ENCODE peak calls at places on chromosomes 3 and 15, in nine cellular contexts. K, W, P, X, O, Q, T, J and M are unnamed samples.

GRCh38 chr15:58649175-58649574 is 100.3 kb downstream of the ADAM10 start:
- DNase-seq in K (no peak), J (no peak), W (no peak), T (no peak), Q (no peak), O (no peak), X (no peak), P (no peak), M (no peak)

GRCh38 chr15:66400351-66400774 is 13.7 kb downstream of the MAP2K1 start:
- DNase-seq in P (no peak), O (no peak), W (no peak), K (no peak), J (no peak), T (no peak), Q (no peak), X (peak; percentile 60), M (no peak)

GRCh38 chr15:79474252-79474651 is 42.1 kb downstream of the MINAR1 start:
- DNase-seq in X (peak; percentile 31), J (no peak), T (no peak), Q (no peak), W (no peak), K (no peak), P (no peak), O (no peak), M (no peak)

GRCh38 chr3:41318520-41318919 is 119.2 kb downstream of the CTNNB1 start:
- DNase-seq in J (no peak), Q (no peak), T (no peak), O (no peak), W (peak; percentile 55), P (peak; percentile 48), K (no peak), X (peak; percentile 24), M (no peak)

GRCh38 chr3:46860381-46861292 is 2.6 kb downstream of the MYL3 start:
- DNase-seq in J (no peak), P (peak; percentile 68), Q (peak; percentile 34), T (peak; percentile 64), W (peak; percentile 39), K (peak; percentile 15), O (no peak), X (no peak), M (peak; percentile 70)

GRCh38 chr3:151766454-151766853 is 32.7 kb downstream of the AADACL2 start:
- DNase-seq in J (no peak), X (peak; percentile 22), O (no peak), Q (peak; percentile 98), T (no peak), K (no peak), W (no peak), P (no peak), M (no peak)

GRCh38 chr3:25540187-25540765 is 112.2 kb downstream of the RARB start:
- DNase-seq in W (no peak), T (no peak), X (no peak), O (no peak), K (no peak), Q (no peak), P (no peak), J (no peak), M (no peak)

GRCh38 chr15:92907880-92908279 is 7.8 kb downstream of the CHD2 start:
- DNase-seq in T (no peak), J (no peak), W (no peak), P (peak; percentile 29), X (peak; percentile 90), Q (peak; percentile 78), O (no peak), K (no peak), M (no peak)

GRCh38 chr15:70344666-70345065 is 246.9 kb upstream of the TLE3 start:
- DNase-seq in P (no peak), W (no peak), J (no peak), Q (no peak), K (no peak), O (no peak), T (peak; percentile 32), X (no peak), M (no peak)

GRCh38 chr3:13881536-13882410 is 1.9 kb upstream of the WNT7A start:
- DNase-seq in T (no peak), W (no peak), J (no peak), Q (no peak), P (no peak), X (no peak), O (no peak), K (no peak), M (no peak)

GRCh38 chr3:13879102-13879945 is 547 bp downstream of the WNT7A start:
- DNase-seq in P (peak; percentile 58), O (no peak), X (no peak), T (peak; percentile 33), K (no peak), J (peak; percentile 45), W (no peak), Q (no peak), M (peak; percentile 26)

GRCh38 chr3:13878711-13879101 is 1.2 kb downstream of the WNT7A start:
- DNase-seq in T (peak; percentile 26), W (no peak), X (no peak), J (no peak), K (no peak), Q (no peak), P (peak; percentile 49), O (no peak), M (no peak)

GRCh38 chr3:13880811-13881156 is 913 bp upstream of the WNT7A start:
- DNase-seq in X (no peak), K (no peak), T (no peak), Q (no peak), W (no peak), J (no peak), P (no peak), O (no peak), M (no peak)

DNA sequence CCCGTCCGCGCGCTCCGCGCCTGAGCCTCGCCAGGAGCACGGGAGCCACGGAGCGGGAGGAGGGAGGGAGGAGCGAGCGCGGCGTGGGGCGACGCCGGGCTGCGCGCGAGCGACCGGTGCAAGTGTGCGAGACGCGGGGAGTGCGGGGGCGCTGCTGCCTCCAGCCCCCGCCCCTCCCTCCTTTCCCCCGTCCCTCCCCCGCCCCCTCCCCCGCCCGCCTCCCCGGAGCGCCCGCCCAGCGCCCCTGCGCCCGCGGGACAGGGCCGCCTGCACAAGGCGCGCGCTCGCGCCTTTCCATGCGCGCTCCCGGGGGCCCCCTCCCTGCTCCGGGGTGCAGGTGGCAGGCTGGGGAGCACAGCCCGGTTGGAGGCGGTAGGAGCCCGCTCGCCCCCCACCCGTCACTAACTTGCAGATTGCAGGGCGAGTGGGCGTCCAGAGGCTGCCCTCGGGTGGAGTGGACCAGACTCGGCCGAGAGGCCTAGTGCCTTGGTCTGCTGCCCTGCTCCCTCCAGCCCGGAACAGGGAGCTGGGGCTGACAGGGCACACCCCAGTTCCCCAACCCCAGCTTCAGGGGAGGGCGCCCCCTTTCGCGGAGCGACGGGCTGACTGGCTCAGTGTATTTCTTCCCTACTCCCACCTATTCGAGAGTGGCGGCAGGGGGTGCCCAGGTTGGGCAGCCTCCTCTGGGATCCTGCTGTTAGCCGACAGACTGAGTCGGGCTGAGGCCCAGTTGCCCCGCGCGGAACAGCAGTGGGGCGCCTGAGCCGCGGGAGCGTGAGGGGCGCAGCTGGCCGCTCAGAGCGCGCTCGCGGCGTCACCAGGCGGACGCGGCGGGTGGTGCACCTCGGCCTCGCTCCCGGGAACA is at the start of gene WNT7A:
- DNase-seq in J (peak; percentile 75), T (peak; percentile 74), K (no peak), P (peak; percentile 78), W (no peak), Q (peak; percentile 41), O (peak; percentile 59), X (no peak), M (peak; percentile 80)
- TF ChIP-seq CTCF in J (peak; percentile 51), T (peak; percentile 56), K (no peak), P (peak; percentile 95), W (peak; percentile 41), Q (peak; percentile 80), O (peak; percentile 84), X (peak; percentile 22), M (peak; percentile 74)

GRCh38 chr3:17302774-17303173 is 418.0 kb downstream of the PLCL2 start:
- DNase-seq in P (no peak), Q (no peak), X (peak; percentile 28), W (no peak), O (no peak), K (no peak), T (no peak), J (no peak), M (no peak)

GRCh38 chr3:17307889-17308288 is 423.1 kb downstream of the PLCL2 start:
- DNase-seq in T (no peak), X (no peak), K (no peak), P (no peak), W (no peak), O (no peak), Q (no peak), J (no peak), M (no peak)

GRCh38 chr3:17304969-17305368 is 420.2 kb downstream of the PLCL2 start:
- DNase-seq in T (no peak), P (no peak), X (no peak), K (no peak), W (no peak), J (no peak), Q (no peak), O (no peak), M (no peak)

GRCh38 chr3:17310983-17311382 is 426.2 kb downstream of the PLCL2 start:
- DNase-seq in X (no peak), P (no peak), O (no peak), Q (no peak), T (no peak), J (no peak), K (no peak), W (no peak), M (no peak)

DNA sequence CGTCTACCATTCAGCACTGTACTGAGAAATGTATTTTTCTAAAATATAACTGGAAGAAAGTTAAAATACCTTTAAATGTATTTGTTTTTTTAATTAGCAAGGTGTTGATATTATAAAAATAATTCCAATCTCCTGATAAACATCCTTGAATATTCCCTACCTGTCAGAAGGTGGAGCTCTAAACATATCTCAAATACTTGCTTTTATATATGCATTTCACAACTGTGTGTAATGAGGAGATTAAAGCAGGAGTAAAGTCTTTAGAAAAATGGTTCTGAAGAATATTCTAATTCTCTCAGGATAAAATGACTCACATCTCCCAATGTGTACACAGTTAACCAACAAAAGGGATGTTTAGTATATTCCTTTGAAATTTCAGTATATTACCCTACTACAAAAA is 422.7 kb downstream of the PLCL2 start:
- DNase-seq in W (no peak), T (no peak), J (no peak), Q (peak; percentile 12), P (no peak), K (no peak), X (no peak), O (no peak), M (no peak)
- TF ChIP-seq CTCF in W (peak; percentile 28), T (no peak), J (no peak), Q (peak; percentile 46), P (no peak), K (no peak), X (no peak), O (no peak), M (no peak)

DNA sequence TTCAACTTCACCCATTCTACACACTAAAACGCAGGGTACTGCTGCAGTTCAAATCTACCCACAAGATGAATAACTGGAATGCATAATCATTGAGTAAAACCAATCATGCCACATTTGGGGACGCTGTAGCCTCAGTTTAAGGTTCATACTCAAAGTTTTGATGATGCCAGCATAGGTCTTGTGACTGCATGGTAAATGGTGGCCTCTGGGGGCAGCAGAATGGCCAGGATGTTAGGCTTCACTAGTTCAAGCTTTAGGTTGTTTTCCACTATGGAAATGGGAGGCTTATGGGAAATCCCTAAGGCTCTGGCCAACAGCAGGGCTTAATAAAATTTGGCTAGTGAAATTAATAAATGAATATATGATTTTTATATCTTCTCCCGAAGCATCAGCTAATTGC is 104.3 kb upstream of the TSC22D2 start:
- DNase-seq in T (no peak), K (no peak), Q (peak; percentile 77), J (no peak), X (no peak), O (no peak), P (peak; percentile 57), W (no peak), M (peak; percentile 11)
- TF ChIP-seq CTCF in T (peak; percentile 26), K (no peak), Q (peak; percentile 57), J (peak; percentile 24), X (no peak), O (peak; percentile 40), P (peak; percentile 50), W (peak; percentile 48), M (peak; percentile 40)

GRCh38 chr3:44624696-44625528 is at the start of gene ZNF197:
- DNase-seq in W (peak; percentile 82), O (peak; percentile 69), K (peak; percentile 51), X (peak; percentile 90), P (peak; percentile 80), J (peak; percentile 77), Q (peak; percentile 88), T (peak; percentile 94), M (peak; percentile 70)
- TF ChIP-seq CTCF in W (peak; percentile 31), O (peak; percentile 24), K (no peak), X (peak; percentile 4), P (no peak), J (no peak), Q (no peak), T (no peak), M (no peak)